ENCODE peak calls at places on chromosomes 2 and 18, in ten cellular contexts. M, G, I, D, F, P, N, Z, J and H are unnamed samples.
A peak's percentile ranks its signal among the peaks of the same experiment; 100 is the strongest.

GRCh38 chr2:234109321-234109720 is 58.8 kb downstream of the SPP2 start:
- DNase-seq in I (no peak), P (no peak), Z (no peak), D (no peak), G (no peak), N (no peak), M (no peak), J (no peak), F (no peak), H (no peak)

GRCh38 chr18:34659579-34660517 is 50.2 kb upstream of the DTNA start:
- DNase-seq in Z (peak; percentile 15), J (peak; percentile 62), I (peak; percentile 63), G (peak; percentile 73), D (peak; percentile 74), N (peak; percentile 95), P (peak; percentile 84), M (no peak), F (peak; percentile 73), H (peak; percentile 49)

GRCh38 chr2:5589183-5589582 is 103.0 kb upstream of the SOX11 start:
- DNase-seq in J (no peak), F (no peak), P (no peak), G (no peak), Z (no peak), N (no peak), M (no peak), I (no peak), D (no peak), H (no peak)

GRCh38 chr2:281381-281780 is 6.5 kb downstream of the ALKAL2 start:
- DNase-seq in Z (no peak), M (no peak), N (no peak), J (no peak), I (no peak), G (no peak), P (no peak), D (no peak), F (no peak), H (no peak)

GRCh38 chr2:207812058-207812857 is 42.6 kb upstream of the FZD5 start:
- DNase-seq in I (no peak), Z (no peak), G (no peak), J (no peak), N (no peak), F (no peak), P (no peak), D (peak; percentile 42), M (no peak), H (no peak)

GRCh38 chr2:96800762-96801463 is 15.2 kb upstream of the CNNM3 start:
- DNase-seq in N (peak; percentile 84), G (peak; percentile 77), J (peak; percentile 40), I (peak; percentile 68), Z (peak; percentile 83), F (peak; percentile 69), P (peak; percentile 82), M (peak; percentile 65), D (peak; percentile 12), H (peak; percentile 75)

GRCh38 chr2:158325031-158325781 is 131.3 kb downstream of the CCDC148 start:
- DNase-seq in I (no peak), J (no peak), G (no peak), M (no peak), N (no peak), P (no peak), Z (no peak), F (no peak), D (no peak), H (no peak)

GRCh38 chr2:229870903-229871650 is 50.7 kb downstream of the TRIP12 start:
- DNase-seq in G (no peak), D (no peak), M (no peak), P (no peak), Z (no peak), I (no peak), J (no peak), F (no peak), N (no peak), H (no peak)

DNA sequence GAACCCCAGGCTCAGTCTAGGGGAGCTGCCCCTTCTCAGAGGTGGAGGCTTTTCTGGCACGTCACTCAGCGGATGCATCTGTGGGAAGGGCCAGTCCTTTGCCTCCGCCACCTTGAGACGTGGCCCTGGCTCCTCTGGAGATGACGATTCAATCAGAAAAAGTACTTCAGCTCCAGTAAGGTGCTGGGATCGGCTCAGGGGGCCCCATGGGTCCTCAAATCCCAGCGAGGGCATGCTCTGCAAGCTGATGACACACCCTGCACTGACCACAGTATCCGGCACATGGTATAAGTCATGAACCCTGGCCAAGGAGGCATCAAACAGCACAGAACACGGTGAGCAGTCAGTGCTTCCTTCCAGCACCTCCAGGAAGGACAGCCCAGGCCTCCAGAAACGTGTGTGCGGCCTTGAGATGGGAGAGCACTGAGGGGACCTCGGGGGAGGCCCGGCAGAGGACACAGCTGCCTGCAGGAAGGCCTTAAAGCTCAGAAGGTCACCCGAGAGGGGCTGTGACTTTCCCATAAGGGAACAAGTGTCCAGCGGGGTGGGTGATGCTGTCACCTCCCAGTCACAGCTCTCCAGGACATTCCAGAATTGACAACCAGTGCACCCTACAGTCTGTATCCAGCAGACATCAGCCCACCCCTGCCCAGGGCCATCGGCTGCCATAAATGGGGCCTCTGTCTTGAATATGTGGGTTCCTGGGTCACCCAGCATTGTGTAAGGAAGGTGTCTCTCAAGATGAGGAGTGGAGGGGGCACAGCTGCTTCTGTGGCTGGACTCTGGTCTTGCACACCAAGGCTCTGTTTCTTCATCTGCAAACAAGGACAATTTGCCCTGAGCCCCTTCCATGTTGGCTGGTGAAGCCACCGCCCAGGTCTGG is 205.8 kb downstream of the NDUFA10 start:
- DNase-seq in F (no peak), G (no peak), D (no peak), J (no peak), P (no peak), N (no peak), M (no peak), Z (no peak), I (no peak), H (no peak)
- H3K9me3 ChIP-seq in F (no peaks in the 10 kb centered on the region), G (no peaks in the 10 kb centered on the region), D (no peaks in the 10 kb centered on the region), J (no peaks in the 10 kb centered on the region), P (no peaks in the 10 kb centered on the region), N (no peaks in the 10 kb centered on the region), M (no peaks in the 10 kb centered on the region), Z (no peaks in the 10 kb centered on the region), I (no peaks in the 10 kb centered on the region), H (no peaks in the 10 kb centered on the region)

GRCh38 chr2:65371094-65371474 is 61.3 kb downstream of the SPRED2 start:
- DNase-seq in Z (no peak), M (no peak), P (no peak), J (no peak), G (no peak), D (no peak), N (no peak), I (no peak), F (no peak), H (no peak)
- H3K4me1 ChIP-seq in Z (peaks cover 8% of the 10 kb centered on the region), M (peaks cover 6% of the 10 kb centered on the region), P (peaks cover 35% of the 10 kb centered on the region), J (peaks cover 24% of the 10 kb centered on the region), G (peaks cover 10% of the 10 kb centered on the region), D (peaks cover 15% of the 10 kb centered on the region), N (peaks cover 18% of the 10 kb centered on the region), I (peaks cover 78% of the 10 kb centered on the region), F (peaks cover 81% of the 10 kb centered on the region), H (peaks cover 58% of the 10 kb centered on the region)

GRCh38 chr2:52072949-52073348 is 1041.0 kb upstream of the NRXN1 start:
- DNase-seq in G (no peak), P (no peak), J (no peak), N (no peak), Z (no peak), M (no peak), F (no peak), I (no peak), D (no peak), H (no peak)

GRCh38 chr2:52070665-52071064 is 1038.7 kb upstream of the NRXN1 start:
- DNase-seq in I (no peak), P (no peak), D (no peak), M (no peak), N (no peak), F (no peak), J (no peak), Z (no peak), G (no peak), H (no peak)

GRCh38 chr2:52077159-52077558 is 1045.2 kb upstream of the NRXN1 start:
- DNase-seq in G (no peak), P (no peak), D (peak; percentile 18), I (no peak), Z (no peak), J (no peak), F (no peak), N (no peak), M (no peak), H (no peak)

GRCh38 chr2:52079602-52080001 is 1047.7 kb upstream of the NRXN1 start:
- DNase-seq in Z (no peak), P (no peak), F (no peak), G (no peak), J (no peak), N (no peak), M (no peak), I (no peak), D (no peak), H (no peak)

DNA sequence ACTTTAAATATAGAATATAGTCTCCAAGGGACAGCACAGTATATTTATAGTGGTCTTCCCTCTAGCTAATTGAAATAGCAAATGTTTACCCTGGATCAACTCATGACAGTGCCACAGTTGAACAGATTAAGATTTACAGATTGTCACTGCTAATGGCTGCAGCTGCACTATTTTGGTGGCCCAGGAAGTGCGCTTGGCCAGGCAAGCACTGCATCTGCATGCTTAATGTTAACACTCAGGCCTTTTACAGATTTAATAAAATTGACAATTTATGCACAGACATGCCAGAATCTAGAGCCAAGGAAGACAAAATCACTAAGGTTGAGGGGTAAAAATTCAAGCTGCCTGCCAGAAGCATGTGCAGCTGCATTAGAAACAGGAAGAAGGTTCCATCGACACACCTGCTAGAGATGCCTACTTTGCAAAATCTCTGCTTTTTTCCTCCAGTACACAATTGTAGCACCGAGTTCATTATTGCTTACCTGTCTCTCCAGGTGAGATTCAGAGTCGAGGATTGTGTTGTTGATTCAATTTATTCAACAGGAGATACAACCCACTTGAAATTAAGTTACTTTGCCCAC is 1042.3 kb upstream of the NRXN1 start:
- DNase-seq in P (no peak), N (no peak), D (no peak), J (no peak), Z (no peak), I (no peak), G (no peak), F (no peak), M (no peak), H (no peak)
- H3K4me3 ChIP-seq in P (no peak overlapping the region), N (no peak overlapping the region), D (no peak overlapping the region), J (no peak overlapping the region), Z (no peak overlapping the region), I (no peak overlapping the region), G (no peak overlapping the region), F (no peak overlapping the region), M (no peak overlapping the region), H (no peak overlapping the region)

GRCh38 chr18:43482136-43482535 is 204.8 kb upstream of the SYT4 start:
- DNase-seq in D (no peak), P (no peak), J (no peak), G (no peak), N (no peak), Z (no peak), I (no peak), M (no peak), F (no peak), H (no peak)

GRCh38 chr18:43482600-43482999 is 205.3 kb upstream of the SYT4 start:
- DNase-seq in P (no peak), G (no peak), F (no peak), M (no peak), N (no peak), D (no peak), J (no peak), I (no peak), Z (no peak), H (no peak)

GRCh38 chr18:43485565-43485964 is 208.3 kb upstream of the SYT4 start:
- DNase-seq in Z (no peak), D (no peak), I (no peak), G (no peak), P (no peak), F (no peak), M (no peak), J (no peak), N (no peak), H (no peak)

GRCh38 chr18:43486462-43486861 is 209.2 kb upstream of the SYT4 start:
- DNase-seq in I (peak; percentile 44), Z (no peak), J (no peak), G (no peak), F (no peak), P (no peak), M (no peak), N (no peak), D (no peak), H (no peak)

GRCh38 chr18:43484710-43485109 is 207.4 kb upstream of the SYT4 start:
- DNase-seq in N (no peak), M (no peak), G (no peak), P (no peak), D (no peak), J (no peak), Z (no peak), I (no peak), F (no peak), H (no peak)
- H3K9me3 ChIP-seq in N (no peaks in the 10 kb centered on the region), M (peaks cover 4% of the 10 kb centered on the region), G (no peaks in the 10 kb centered on the region), P (no peaks in the 10 kb centered on the region), D (no peaks in the 10 kb centered on the region), J (peaks cover 3% of the 10 kb centered on the region), Z (no peaks in the 10 kb centered on the region), I (no peaks in the 10 kb centered on the region), F (no peaks in the 10 kb centered on the region), H (no peaks in the 10 kb centered on the region)